ENCODE peak calls at places on chromosomes 7 and 10, in ten cellular contexts. F, R, T, Z, W, C, E, Y, H and G are unnamed samples.

GRCh38 chr10:124935946-124936345 is 6.0 kb upstream of the ZRANB1 start:
- DNase-seq in F (no peak), R (peak), T (peak), Z (no peak), W (no peak), C (no peak), E (peak), Y (no peak), H (no peak), G (peak)

GRCh38 chr10:127485153-127485857 is 63.8 kb upstream of the NPS start:
- DNase-seq in F (no peak), R (peak), T (peak), Z (peak), W (peak), C (no peak), E (peak), Y (no peak), H (no peak), G (peak)

GRCh38 chr7:78357709-78358108 is 559.1 kb downstream of the PHTF2 start:
- DNase-seq in F (no peak), R (no peak), T (no peak), Z (no peak), W (no peak), C (no peak), E (no peak), Y (no peak), H (no peak), G (no peak)

GRCh38 chr7:158526531-158526930 is 61.1 kb downstream of the PTPRN2 start:
- DNase-seq in F (no peak), R (no peak), T (no peak), Z (no peak), W (no peak), C (no peak), E (no peak), Y (no peak), H (no peak), G (no peak)

GRCh38 chr7:38070718-38071117 is 107.3 kb upstream of the STARD3NL start:
- DNase-seq in F (peak), R (peak), T (peak), Z (peak), W (peak), C (peak), E (peak), Y (no peak), H (no peak), G (no peak)

GRCh38 chr7:100949931-100950443 is 653 bp downstream of the MUC3A start:
- DNase-seq in F (no peak), R (no peak), T (no peak), Z (no peak), W (peak), C (no peak), E (no peak), Y (no peak), H (no peak), G (no peak)

GRCh38 chr10:124049484-124049883 is 43.9 kb downstream of the CHST15 start:
- DNase-seq in F (peak), R (peak), T (no peak), Z (peak), W (no peak), C (no peak), E (peak), Y (no peak), H (no peak), G (peak)

GRCh38 chr10:51389415-51390342 is 309.7 kb downstream of the CSTF2T start:
- DNase-seq in F (peak), R (peak), T (peak), Z (peak), W (peak), C (peak), E (peak), Y (peak), H (peak), G (peak)

GRCh38 chr7:5479133-5479745 is 55.6 kb upstream of the TNRC18 start:
- DNase-seq in F (no peak), R (no peak), T (peak), Z (no peak), W (no peak), C (no peak), E (peak), Y (no peak), H (no peak), G (no peak)

GRCh38 chr10:132269286-132270230 is 38.2 kb downstream of the STK32C start:
- DNase-seq in F (no peak), R (no peak), T (no peak), Z (no peak), W (peak), C (no peak), E (no peak), Y (no peak), H (no peak), G (no peak)

GRCh38 chr10:29083096-29083495 is 205.8 kb upstream of the LYZL1 start:
- DNase-seq in F (no peak), R (no peak), T (no peak), Z (no peak), W (no peak), C (no peak), E (no peak), Y (no peak), H (no peak), G (no peak)

GRCh38 chr10:34815174-34816066 is at the start of gene PARD3:
- DNase-seq in F (no peak), R (peak), T (peak), Z (peak), W (peak), C (peak), E (peak), Y (peak), H (no peak), G (peak)

GRCh38 chr7:121369462-121369861 is 26.6 kb downstream of the FAM3C start:
- DNase-seq in F (no peak), R (peak), T (peak), Z (peak), W (no peak), C (no peak), E (peak), Y (peak), H (no peak), G (no peak)

GRCh38 chr10:102710604-102711003 is 3.6 kb downstream of the ARL3 start:
- DNase-seq in F (no peak), R (peak), T (peak), Z (peak), W (no peak), C (no peak), E (peak), Y (peak), H (peak), G (peak)

GRCh38 chr10:90993340-90993739 is 72.5 kb upstream of the ANKRD1 start:
- DNase-seq in F (no peak), R (peak), T (no peak), Z (peak), W (no peak), C (no peak), E (no peak), Y (no peak), H (no peak), G (no peak)

GRCh38 chr10:114442115-114442630 is 37.9 kb upstream of the AFAP1L2 start:
- DNase-seq in F (no peak), R (no peak), T (no peak), Z (no peak), W (no peak), C (no peak), E (no peak), Y (no peak), H (no peak), G (no peak)

GRCh38 chr10:51689536-51689935 is 9.9 kb downstream of the CSTF2T start:
- DNase-seq in F (no peak), R (no peak), T (no peak), Z (no peak), W (no peak), C (no peak), E (no peak), Y (no peak), H (no peak), G (peak)

GRCh38 chr10:20871970-20872369 is 25.1 kb downstream of the NEBL start:
- DNase-seq in F (no peak), R (no peak), T (no peak), Z (no peak), W (no peak), C (no peak), E (no peak), Y (no peak), H (no peak), G (no peak)

GRCh38 chr10:21069929-21070363 is 172.8 kb upstream of the NEBL start:
- DNase-seq in F (no peak), R (no peak), T (no peak), Z (no peak), W (peak), C (no peak), E (no peak), Y (no peak), H (no peak), G (no peak)

GRCh38 chr10:92407305-92408016 is 116.5 kb downstream of the MARCHF5 start:
- DNase-seq in F (no peak), R (no peak), T (no peak), Z (no peak), W (peak), C (no peak), E (no peak), Y (no peak), H (no peak), G (peak)

GRCh38 chr7:139682136-139683013 is 95.4 kb downstream of the HIPK2 start:
- DNase-seq in F (peak), R (peak), T (peak), Z (peak), W (no peak), C (no peak), E (peak), Y (no peak), H (no peak), G (peak)

GRCh38 chr10:79360499-79361342 is 13.5 kb downstream of the PPIF start:
- DNase-seq in F (no peak), R (no peak), T (no peak), Z (no peak), W (no peak), C (no peak), E (no peak), Y (no peak), H (no peak), G (no peak)

GRCh38 chr7:114062810-114063209 is 144.0 kb upstream of the PPP1R3A start:
- DNase-seq in F (no peak), R (no peak), T (no peak), Z (no peak), W (no peak), C (no peak), E (no peak), Y (no peak), H (no peak), G (no peak)

GRCh38 chr7:24882989-24883631 is 96.9 kb downstream of the OSBPL3 start:
- DNase-seq in F (no peak), R (peak), T (peak), Z (peak), W (no peak), C (no peak), E (peak), Y (peak), H (peak), G (peak)

GRCh38 chr7:106094780-106095179 is 17.3 kb downstream of the SYPL1 start:
- DNase-seq in F (no peak), R (no peak), T (no peak), Z (no peak), W (no peak), C (no peak), E (no peak), Y (no peak), H (no peak), G (no peak)

GRCh38 chr10:118542789-118543188 is 52.7 kb downstream of the PRLHR start:
- DNase-seq in F (no peak), R (no peak), T (no peak), Z (no peak), W (no peak), C (no peak), E (no peak), Y (no peak), H (no peak), G (no peak)

GRCh38 chr7:113209449-113210203 is 91.3 kb upstream of the SMIM30 start:
- DNase-seq in F (no peak), R (peak), T (peak), Z (peak), W (no peak), C (no peak), E (no peak), Y (no peak), H (no peak), G (peak)

GRCh38 chr10:124892905-124893304 is 49.0 kb upstream of the ZRANB1 start:
- DNase-seq in F (no peak), R (no peak), T (no peak), Z (no peak), W (no peak), C (no peak), E (no peak), Y (no peak), H (no peak), G (no peak)

GRCh38 chr7:17299477-17299991 is 1.1 kb downstream of the AHR start:
- DNase-seq in F (no peak), R (peak), T (peak), Z (peak), W (no peak), C (peak), E (peak), Y (peak), H (no peak), G (peak)

GRCh38 chr7:130838738-130839137 is 104.7 kb upstream of the KLF14 start:
- DNase-seq in F (peak), R (peak), T (peak), Z (peak), W (no peak), C (no peak), E (peak), Y (peak), H (no peak), G (peak)

GRCh38 chr7:44980393-44981034 is 1.7 kb upstream of the MYO1G start:
- DNase-seq in F (no peak), R (peak), T (peak), Z (no peak), W (no peak), C (no peak), E (peak), Y (no peak), H (peak), G (no peak)

GRCh38 chr10:46514431-46514861 is 42.0 kb downstream of the GPRIN2 start:
- DNase-seq in F (no peak), R (no peak), T (no peak), Z (no peak), W (no peak), C (no peak), E (no peak), Y (no peak), H (no peak), G (no peak)

GRCh38 chr10:22682237-22683192 is 31.9 kb downstream of the PIP4K2A start:
- DNase-seq in F (peak), R (peak), T (peak), Z (no peak), W (no peak), C (no peak), E (peak), Y (no peak), H (no peak), G (peak)

GRCh38 chr10:909831-910230 is 21.7 kb downstream of the LARP4B start:
- DNase-seq in F (no peak), R (peak), T (peak), Z (peak), W (peak), C (no peak), E (peak), Y (no peak), H (no peak), G (no peak)

DNA sequence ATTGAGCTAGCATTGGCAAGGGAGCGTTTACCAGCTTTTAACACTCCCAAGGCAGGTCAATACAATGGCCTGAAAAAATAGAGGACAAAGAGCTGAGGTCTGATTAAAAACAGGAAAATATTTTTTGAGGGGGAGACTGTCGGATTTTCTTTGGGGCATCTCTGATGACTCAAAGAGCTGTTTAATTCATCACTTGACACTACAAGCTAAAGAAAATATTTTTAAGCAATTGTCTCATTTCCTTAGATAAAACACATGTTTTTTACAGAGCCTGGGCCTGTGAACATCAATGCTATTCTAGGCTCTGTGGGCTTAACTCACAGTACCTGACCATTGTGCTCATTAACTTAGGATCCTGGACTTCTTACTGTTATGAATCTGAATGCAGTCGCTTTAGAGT is 100.8 kb downstream of the NRP1 start:
- DNase-seq in F (no peak), R (peak), T (no peak), Z (no peak), W (no peak), C (no peak), E (no peak), Y (peak), H (no peak), G (no peak)
- H3K9ac ChIP-seq in F (no peak), R (peak), T (no peak), Z (no peak), W (no peak), C (no peak), E (no peak), Y (peak), H (no peak), G (no peak)

DNA sequence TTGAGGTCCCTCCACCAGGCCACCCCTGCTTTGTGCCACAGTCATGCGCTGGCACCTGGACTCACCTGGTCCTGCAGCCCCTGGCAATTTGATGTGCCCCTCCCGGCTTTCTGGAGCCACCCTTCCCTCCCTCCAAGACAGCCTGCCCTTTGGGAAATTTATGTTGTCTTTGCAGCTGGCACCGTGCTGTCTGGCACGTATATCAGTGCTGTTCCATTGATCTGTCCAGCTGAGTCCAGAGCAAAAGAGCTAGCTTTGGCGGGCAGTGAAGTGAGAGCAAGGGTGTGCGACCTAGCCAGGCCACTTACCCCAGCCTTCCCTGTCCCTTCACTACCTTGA is 5.7 kb downstream of the RARRES2 start:
- DNase-seq in F (no peak), R (no peak), T (no peak), Z (no peak), W (no peak), C (no peak), E (no peak), Y (no peak), H (no peak), G (no peak)
- H3K9ac ChIP-seq in F (no peak), R (no peak), T (peak), Z (peak), W (no peak), C (no peak), E (no peak), Y (no peak), H (no peak), G (no peak)

DNA sequence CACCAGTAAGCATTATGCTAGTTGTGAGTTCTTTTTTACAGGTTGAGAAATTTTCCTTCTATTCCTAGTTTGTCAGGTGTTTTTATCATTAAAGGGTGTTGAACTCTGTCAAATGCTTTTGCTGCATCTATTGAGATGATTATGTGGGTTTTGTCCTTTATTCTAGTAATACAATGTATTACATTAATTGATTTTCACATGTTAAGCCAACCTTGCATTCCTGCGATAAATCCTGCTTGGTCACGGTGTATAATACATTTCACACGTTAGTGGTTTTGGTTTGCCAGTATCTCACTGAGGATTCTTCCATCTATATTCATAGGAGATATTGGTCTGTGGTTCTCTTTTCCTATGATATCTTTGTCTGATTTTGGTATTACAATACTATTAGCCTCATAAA is 136.0 kb downstream of the UBE2H start:
- DNase-seq in F (no peak), R (no peak), T (no peak), Z (no peak), W (no peak), C (no peak), E (no peak), Y (no peak), H (no peak), G (no peak)
- H3K9ac ChIP-seq in F (no peak), R (no peak), T (no peak), Z (no peak), W (no peak), C (no peak), E (no peak), Y (no peak), H (no peak), G (no peak)

GRCh38 chr10:122116331-122116730 is 127.4 kb downstream of the TACC2 start:
- DNase-seq in F (no peak), R (peak), T (peak), Z (no peak), W (no peak), C (no peak), E (peak), Y (peak), H (no peak), G (peak)

GRCh38 chr10:122120008-122120744 is 131.2 kb downstream of the TACC2 start:
- DNase-seq in F (no peak), R (no peak), T (no peak), Z (no peak), W (no peak), C (no peak), E (no peak), Y (no peak), H (no peak), G (no peak)

GRCh38 chr10:122114156-122114747 is 125.3 kb downstream of the TACC2 start:
- DNase-seq in F (no peak), R (peak), T (peak), Z (peak), W (no peak), C (no peak), E (peak), Y (peak), H (no peak), G (no peak)

GRCh38 chr10:122115874-122116273 is 126.9 kb downstream of the TACC2 start:
- DNase-seq in F (no peak), R (no peak), T (no peak), Z (no peak), W (no peak), C (no peak), E (peak), Y (no peak), H (no peak), G (no peak)

DNA sequence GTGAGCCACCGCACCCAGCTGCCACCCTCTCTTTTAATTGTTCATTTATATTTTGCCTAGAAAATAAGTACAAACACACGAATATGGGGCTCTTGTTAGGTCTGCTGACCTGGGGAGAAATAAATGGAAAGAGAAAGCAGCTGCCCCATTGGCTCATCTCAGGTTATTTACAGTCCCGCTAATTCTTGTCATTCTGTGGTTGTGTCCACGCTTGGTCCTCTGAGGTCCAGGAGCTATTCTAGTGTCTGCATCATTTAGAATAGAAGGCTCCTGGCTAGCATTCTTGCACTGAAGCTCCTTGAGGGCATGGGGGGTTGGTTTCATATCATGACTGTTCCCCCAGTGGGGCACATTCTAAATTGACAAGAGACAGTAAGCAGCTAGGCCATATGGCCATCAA is 128.5 kb downstream of the TACC2 start:
- DNase-seq in F (no peak), R (no peak), T (no peak), Z (no peak), W (no peak), C (no peak), E (peak), Y (no peak), H (no peak), G (no peak)
- H3K9ac ChIP-seq in F (no peak), R (no peak), T (no peak), Z (no peak), W (no peak), C (no peak), E (no peak), Y (no peak), H (no peak), G (no peak)

DNA sequence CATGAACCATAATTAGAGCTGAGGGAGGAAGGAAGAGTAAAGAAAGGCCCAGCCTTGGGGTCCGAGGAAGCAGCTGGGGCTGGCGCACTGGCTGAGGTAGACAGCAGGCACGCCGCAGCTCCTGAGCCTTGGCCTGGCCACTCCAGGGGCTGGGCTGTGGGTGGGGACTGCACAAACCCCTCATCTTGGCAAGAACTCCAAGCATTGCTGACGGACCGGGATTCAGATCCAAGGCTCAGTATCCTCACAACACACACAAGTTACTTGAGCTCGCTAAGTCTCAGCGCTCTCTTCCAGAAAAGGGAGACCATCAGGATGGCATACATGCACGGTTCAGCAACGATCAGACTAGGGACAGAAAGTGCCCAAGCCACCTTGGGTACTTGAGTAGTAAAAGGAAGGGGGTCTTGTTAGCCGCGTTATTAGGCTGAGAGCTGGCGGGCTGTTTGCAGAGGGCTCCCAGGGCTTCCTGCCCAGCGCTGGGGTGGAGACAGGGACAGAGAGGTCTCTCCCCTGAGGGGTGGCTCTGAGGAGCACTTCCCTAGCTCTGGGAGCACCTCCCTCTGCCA is 4.5 kb downstream of the TNS3 start:
- DNase-seq in F (no peak), R (no peak), T (no peak), Z (no peak), W (no peak), C (no peak), E (no peak), Y (no peak), H (no peak), G (no peak)
- H3K9ac ChIP-seq in F (no peak), R (no peak), T (peak), Z (peak), W (no peak), C (no peak), E (peak), Y (no peak), H (peak), G (no peak)